ENCODE peak calls at places on chromosomes 6 and 20, in six cellular contexts. Q is ovary, V is IMR-90, P is spleen, Y is transverse colon, L is stomach. K is an unnamed sample. For H3K9me3, the result is how much of the 10 kb centered on the place peaks cover.

GRCh38 chr6:33923857-33924514 is 120.2 kb upstream of the MLN start:
- DNase-seq in V (no peak), Y (no peak), L (no peak), Q (peak), P (no peak), K (peak)

GRCh38 chr6:30981942-30982772 is 1.4 kb upstream of the MUC21 start:
- DNase-seq in L (peak), Q (peak), Y (no peak), P (no peak), V (peak), K (peak)

GRCh38 chr6:20575691-20576451 is 41.6 kb downstream of the CDKAL1 start:
- DNase-seq in L (no peak), V (no peak), Y (no peak), Q (no peak), P (no peak), K (no peak)

GRCh38 chr6:127855542-127856159 is 45.2 kb downstream of the THEMIS start:
- DNase-seq in Y (no peak), P (no peak), L (no peak), V (peak), Q (no peak), K (peak)

GRCh38 chr6:29376003-29376402 is 912 bp upstream of the OR12D3 start:
- DNase-seq in V (no peak), L (no peak), Q (no peak), Y (no peak), P (no peak), K (no peak)

GRCh38 chr6:85344996-85345395 is 104.9 kb upstream of the NT5E start:
- DNase-seq in Q (no peak), Y (no peak), V (peak), P (no peak), L (no peak), K (no peak)

GRCh38 chr20:59005523-59006166 is 1.4 kb downstream of the CTSZ start:
- DNase-seq in Y (no peak), Q (no peak), P (no peak), L (no peak), V (no peak), K (no peak)

GRCh38 chr6:134621858-134622257 is 303.9 kb upstream of the SGK1 start:
- DNase-seq in V (peak), L (peak), Q (no peak), P (no peak), Y (peak), K (peak)

GRCh38 chr6:44668976-44669934 is 281.7 kb downstream of the CDC5L start:
- DNase-seq in Q (no peak), V (no peak), Y (no peak), P (no peak), L (no peak), K (no peak)

GRCh38 chr6:9516207-9516606 is 898.7 kb downstream of the TFAP2A start:
- DNase-seq in Q (no peak), P (no peak), L (peak), Y (no peak), V (peak), K (no peak)

GRCh38 chr6:165662041-165662491 is 975 bp downstream of the PDE10A start:
- DNase-seq in Q (peak), P (no peak), L (no peak), V (peak), Y (no peak), K (no peak)

GRCh38 chr20:24376523-24377085 is 92.8 kb upstream of the SYNDIG1 start:
- DNase-seq in P (no peak), V (peak), L (no peak), Q (no peak), Y (no peak), K (no peak)

GRCh38 chr6:157328108-157328692 is 4.9 kb upstream of the TMEM242 start:
- DNase-seq in P (no peak), Q (no peak), Y (no peak), L (no peak), V (peak), K (no peak)

GRCh38 chr6:161100072-161100471 is 108.5 kb downstream of the MAP3K4 start:
- DNase-seq in Q (no peak), P (no peak), L (no peak), V (no peak), Y (no peak), K (no peak)

GRCh38 chr6:130282234-130282995 is 59.7 kb upstream of the SAMD3 start:
- DNase-seq in Y (no peak), L (no peak), P (no peak), Q (no peak), V (peak), K (no peak)

GRCh38 chr20:32820000-32820697 is 395 bp downstream of the MAPRE1 start:
- DNase-seq in Y (no peak), V (peak), L (no peak), P (peak), Q (peak), K (peak)

GRCh38 chr20:13029687-13030510 is 21.1 kb downstream of the SPTLC3 start:
- DNase-seq in P (no peak), Y (peak), V (peak), L (peak), Q (no peak), K (peak)

GRCh38 chr6:75543311-75543710 is 49.7 kb upstream of the FILIP1 start:
- DNase-seq in V (no peak), Y (no peak), P (no peak), Q (no peak), L (no peak), K (no peak)

GRCh38 chr6:51648236-51648635 is 439.2 kb downstream of the PKHD1 start:
- DNase-seq in P (no peak), L (no peak), V (no peak), Y (no peak), Q (no peak), K (no peak)

GRCh38 chr6:113306552-113307145 is 550.5 kb upstream of the MARCKS start:
- DNase-seq in Y (peak), P (peak), Q (peak), L (peak), V (no peak), K (peak)

GRCh38 chr20:38186788-38187221 is 21.7 kb upstream of the TGM2 start:
- DNase-seq in P (no peak), L (no peak), Y (no peak), V (peak), Q (no peak), K (no peak)

GRCh38 chr6:150134280-150134920 is 8.4 kb upstream of the PPP1R14C start:
- DNase-seq in Y (peak), L (no peak), V (no peak), P (no peak), Q (no peak), K (no peak)

DNA sequence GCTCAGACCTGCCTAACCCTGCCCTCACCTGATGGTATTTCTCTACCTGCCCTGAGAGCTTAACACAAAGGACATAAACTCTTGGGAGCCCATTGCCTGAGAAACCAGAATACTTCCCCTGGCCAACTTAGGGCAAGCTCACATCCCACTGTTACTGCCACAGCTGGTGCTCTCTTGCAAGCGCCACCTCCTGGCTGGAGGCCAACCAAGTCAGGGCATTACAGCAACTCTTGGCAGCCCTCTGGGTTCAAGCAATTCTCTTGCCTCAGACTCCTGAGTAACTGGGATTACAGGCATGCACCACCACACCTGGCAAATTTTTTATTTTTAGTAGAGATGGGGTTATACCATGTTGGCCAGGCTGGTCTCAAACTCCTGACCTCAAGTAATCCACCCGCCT is 70.1 kb downstream of the HECA start:
- DNase-seq in Q (no peak), P (no peak), L (no peak), V (no peak), Y (no peak), K (no peak)
- H3K9me3 ChIP-seq in Q (under half), P (under half), L (under half), V (under half), Y (under half), K (under half)

GRCh38 chr6:125213936-125214335 is 60.4 kb downstream of the TPD52L1 start:
- DNase-seq in Y (no peak), P (no peak), Q (no peak), V (no peak), L (no peak), K (no peak)
- TF ChIP-seq POLR2A in Y (no peak), P (no peak), Q (no peak), V (no peak), L (no peak), K (no peak)

GRCh38 chr6:136163260-136163659 is 86.9 kb downstream of the MTFR2 start:
- DNase-seq in L (no peak), Y (no peak), V (no peak), P (no peak), Q (no peak), K (no peak)

GRCh38 chr6:136161950-136162349 is 88.2 kb downstream of the MTFR2 start:
- DNase-seq in Y (no peak), L (no peak), Q (no peak), P (no peak), V (no peak), K (no peak)

GRCh38 chr6:136160255-136160654 is 89.9 kb downstream of the MTFR2 start:
- DNase-seq in Y (no peak), L (no peak), V (peak), P (no peak), Q (no peak), K (no peak)

GRCh38 chr6:136158398-136158797 is 91.7 kb downstream of the MTFR2 start:
- DNase-seq in P (peak), L (no peak), Y (no peak), V (no peak), Q (peak), K (peak)

DNA sequence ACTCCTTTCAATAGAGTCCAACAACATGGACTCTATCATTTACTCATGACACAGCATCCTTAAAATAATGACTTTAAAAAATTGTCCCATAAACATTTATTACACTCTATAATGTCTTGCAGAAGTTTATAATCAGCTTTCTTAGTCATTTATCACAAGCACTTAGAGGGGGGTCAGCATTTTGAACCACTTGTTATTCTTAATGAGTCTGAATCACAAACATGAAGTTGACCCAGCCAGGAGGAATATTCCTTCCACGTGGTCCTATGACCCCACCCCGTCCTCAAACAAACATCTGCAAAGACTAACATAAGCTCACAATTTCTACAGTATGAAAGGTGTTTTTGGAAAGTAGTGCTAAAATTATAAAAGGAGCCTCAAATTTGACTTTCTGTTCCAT is 91.1 kb downstream of the MTFR2 start:
- DNase-seq in P (no peak), L (no peak), Y (no peak), V (no peak), Q (no peak), K (no peak)
- H3K27ac ChIP-seq in P (peak), L (no peak), Y (peak), V (no peak), Q (peak), K (no peak)

DNA sequence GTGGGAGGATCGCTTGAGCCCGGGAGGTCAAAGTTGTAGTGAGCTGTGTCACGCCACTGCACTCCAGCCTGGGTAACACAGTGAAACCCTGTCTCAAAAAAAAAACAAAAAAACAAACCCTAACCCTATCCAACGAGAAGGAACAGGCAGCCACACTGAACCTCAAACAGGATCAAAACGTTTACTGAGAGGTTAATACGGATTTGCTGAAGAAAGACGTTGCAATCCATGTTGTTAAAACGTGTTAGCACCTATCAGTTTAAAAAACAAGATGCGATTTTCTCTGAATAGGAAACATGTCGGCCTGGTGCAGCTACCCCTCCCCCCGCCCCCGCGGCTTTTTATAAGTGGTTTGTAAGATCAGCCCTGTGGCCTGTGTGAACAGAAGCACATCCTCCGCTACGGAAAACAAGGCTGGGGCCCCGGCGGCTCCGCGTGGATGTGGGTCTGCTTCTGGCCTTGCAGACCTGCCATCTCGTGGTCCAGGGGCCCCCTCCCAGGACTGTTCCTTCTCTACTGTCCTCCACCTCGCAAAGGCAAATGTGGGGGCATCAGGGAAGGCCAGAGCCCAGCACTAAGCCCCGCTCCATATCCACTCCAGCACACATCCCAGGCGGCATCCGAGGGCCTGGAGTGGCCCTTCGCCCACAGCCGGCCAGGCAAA is 11.4 kb downstream of the SLC2A4RG start:
- DNase-seq in V (no peak), Y (no peak), Q (no peak), L (no peak), P (peak), K (no peak)
- H3K9me3 ChIP-seq in V (under half), Y (under half), Q (under half), L (under half), P (under half), K (under half)

GRCh38 chr20:48846516-48847492 is 19.0 kb upstream of the PREX1 start:
- DNase-seq in P (no peak), L (no peak), Y (peak), V (no peak), Q (no peak), K (no peak)
- TF ChIP-seq POLR2A in P (no peak), L (no peak), Y (no peak), V (no peak), Q (no peak), K (no peak)

DNA sequence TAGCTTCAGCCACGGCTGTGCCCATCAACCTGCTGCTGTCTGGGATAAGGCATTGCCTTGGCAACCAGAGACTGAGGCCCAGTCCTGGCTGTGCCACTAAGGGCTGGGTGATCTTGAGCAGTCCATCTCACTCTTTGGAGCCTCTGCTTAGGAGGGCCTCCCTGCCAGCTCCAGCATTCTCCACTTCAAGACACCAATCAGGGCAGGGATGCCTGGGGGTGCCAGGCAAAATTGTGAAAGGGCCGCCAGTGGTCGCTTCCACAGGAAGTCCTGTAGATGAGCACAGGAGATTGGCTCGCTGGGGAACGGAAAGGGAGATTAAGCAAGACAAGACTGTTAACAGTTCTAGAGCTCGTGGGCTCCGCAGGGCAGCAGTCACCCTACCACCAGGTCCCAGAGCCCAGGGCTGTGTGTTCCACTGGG is at the start of gene RAB44:
- DNase-seq in Y (no peak), V (no peak), P (peak), Q (no peak), L (no peak), K (no peak)
- H3K27ac ChIP-seq in Y (no peak), V (no peak), P (no peak), Q (no peak), L (peak), K (no peak)

GRCh38 chr20:474581-474980 is 12.2 kb upstream of the TBC1D20 start:
- DNase-seq in Y (no peak), P (no peak), V (peak), L (no peak), Q (no peak), K (no peak)

GRCh38 chr20:469746-470490 is 7.6 kb upstream of the TBC1D20 start:
- DNase-seq in P (no peak), V (no peak), Q (no peak), Y (no peak), L (no peak), K (no peak)

GRCh38 chr20:472889-473292 is 10.6 kb upstream of the TBC1D20 start:
- DNase-seq in V (no peak), Q (no peak), P (no peak), L (no peak), Y (no peak), K (no peak)

GRCh38 chr20:475463-476357 is 13.4 kb upstream of the TBC1D20 start:
- DNase-seq in L (no peak), Y (no peak), P (no peak), Q (no peak), V (no peak), K (no peak)

DNA sequence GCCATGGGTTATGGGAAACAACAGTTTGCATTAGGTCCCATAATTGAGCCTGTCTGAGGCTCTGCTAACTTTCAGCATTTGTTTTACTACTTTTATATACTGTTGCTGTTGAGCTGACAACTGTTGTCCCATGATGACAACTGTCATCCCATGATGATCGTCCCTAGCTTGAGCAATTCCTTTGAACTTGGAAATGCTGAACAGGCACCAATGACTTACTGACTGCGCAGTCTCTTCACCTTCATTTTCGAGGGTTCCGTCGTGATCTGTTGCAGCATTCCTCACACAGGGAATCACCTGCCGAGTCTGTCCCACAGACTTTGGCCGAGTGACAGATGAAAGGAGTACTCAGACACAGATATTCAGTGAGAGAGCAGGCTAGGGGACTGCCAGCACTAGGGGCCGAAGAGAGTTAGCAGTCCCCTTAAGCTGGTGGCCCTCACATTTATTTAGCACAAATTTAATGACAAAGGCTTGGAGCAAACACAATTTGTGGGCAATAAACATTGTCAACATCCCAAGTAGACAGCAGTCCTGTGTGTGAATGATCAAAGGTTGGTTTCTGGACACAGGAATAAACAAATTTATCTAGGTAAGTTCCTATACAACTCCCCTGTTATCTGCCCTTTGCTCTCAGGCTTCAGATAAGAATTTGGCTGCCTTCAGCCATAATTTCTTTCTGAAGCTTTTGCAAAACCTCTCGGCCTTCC is 10.0 kb upstream of the TBC1D20 start:
- DNase-seq in Q (no peak), V (no peak), L (no peak), P (no peak), Y (no peak), K (no peak)
- H3K9me3 ChIP-seq in Q (under half), V (under half), L (under half), P (under half), Y (under half), K (under half)

DNA sequence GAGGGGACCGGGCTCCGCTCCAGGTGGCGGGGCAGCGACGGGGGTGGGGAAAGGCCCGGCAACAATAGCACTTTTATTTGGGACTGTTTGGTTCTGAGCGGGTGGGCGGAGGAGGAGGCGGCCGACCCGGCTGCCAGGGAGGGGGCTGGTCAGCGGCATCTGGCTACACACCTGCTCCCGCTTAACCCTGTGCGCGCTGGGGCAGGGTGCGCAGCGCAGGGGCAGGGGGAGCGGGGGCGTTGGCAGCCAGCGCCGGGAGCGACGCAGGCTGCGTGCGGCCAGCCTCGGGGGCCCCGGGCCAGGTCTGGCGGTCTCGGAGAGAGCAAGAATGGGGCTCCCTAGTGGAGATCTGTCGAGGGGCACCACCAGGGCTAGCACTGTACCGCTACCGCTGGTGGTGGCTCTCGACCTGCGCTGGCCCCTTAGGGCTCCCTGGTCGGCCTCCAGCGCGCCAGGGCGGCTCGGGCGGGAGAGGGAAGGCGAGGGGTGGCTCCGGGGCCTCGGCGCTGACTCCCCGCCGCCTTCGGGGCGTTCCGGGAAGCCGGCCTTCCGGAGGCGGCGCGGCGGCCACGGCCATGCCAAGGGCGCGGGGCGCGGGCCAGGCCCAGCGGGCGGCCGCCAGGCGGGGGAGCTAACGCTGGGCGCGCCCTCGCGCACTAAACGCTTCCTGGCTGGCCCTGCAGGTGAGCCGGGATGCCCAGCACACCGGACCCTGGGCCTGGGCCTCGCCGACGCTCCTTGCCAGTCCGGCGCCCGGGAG is 92.4 kb downstream of the NCR2 start:
- DNase-seq in V (no peak), L (peak), Y (peak), P (peak), Q (peak), K (peak)
- TF ChIP-seq POLR2A in V (no peak), L (no peak), Y (peak), P (no peak), Q (no peak), K (peak)

K was measured in body of pancreas.